ENCODE peak calls at places on chromosomes 13 and 19, in nine cellular contexts. S, F, K, Y, X, H, Z, Q and E are unnamed samples.
A peak's percentile ranks its signal among the peaks of the same experiment; 100 is the strongest.

GRCh38 chr13:114065926-114066774 is 66.3 kb downstream of the RASA3 start:
- DNase-seq in S (no peak), F (no peak), K (peak; percentile 64), Y (no peak), X (no peak), H (no peak), Z (peak; percentile 54), Q (no peak), E (no peak)

GRCh38 chr13:112889351-112890290 is 79.4 kb upstream of the MCF2L start:
- DNase-seq in S (no peak), F (no peak), K (peak; percentile 51), Y (no peak), X (no peak), H (no peak), Z (no peak), Q (no peak), E (no peak)

GRCh38 chr19:571127-571974 is 1.0 kb upstream of the BSG start:
- DNase-seq in S (peak; percentile 43), F (peak; percentile 67), K (peak; percentile 56), Y (peak; percentile 49), X (no peak), H (no peak), Z (peak; percentile 68), Q (peak; percentile 25), E (peak; percentile 38)

GRCh38 chr19:47106819-47107200 is 6.8 kb downstream of the ZC3H4 start:
- DNase-seq in S (no peak), F (no peak), K (no peak), Y (no peak), X (no peak), H (no peak), Z (no peak), Q (no peak), E (no peak)

GRCh38 chr13:51246411-51247298 is 24.5 kb downstream of the FAM124A start:
- DNase-seq in S (no peak), F (peak; percentile 47), K (peak; percentile 68), Y (no peak), X (no peak), H (no peak), Z (peak; percentile 14), Q (no peak), E (peak; percentile 96)

GRCh38 chr13:96294930-96295657 is 205.2 kb downstream of the HS6ST3 start:
- DNase-seq in S (no peak), F (no peak), K (no peak), Y (no peak), X (no peak), H (no peak), Z (no peak), Q (no peak), E (no peak)

GRCh38 chr13:49395416-49396277 is 48.2 kb downstream of the CAB39L start:
- DNase-seq in S (no peak), F (no peak), K (no peak), Y (no peak), X (no peak), H (no peak), Z (no peak), Q (no peak), E (no peak)

GRCh38 chr13:110799246-110800236 is 86.0 kb downstream of the ING1 start:
- DNase-seq in S (no peak), F (no peak), K (no peak), Y (peak; percentile 70), X (peak; percentile 20), H (no peak), Z (no peak), Q (no peak), E (no peak)

GRCh38 chr13:48586591-48587103 is 53.8 kb upstream of the RCBTB2 start:
- DNase-seq in S (peak; percentile 54), F (peak; percentile 59), K (no peak), Y (peak; percentile 51), X (no peak), H (no peak), Z (no peak), Q (no peak), E (peak; percentile 63)

DNA sequence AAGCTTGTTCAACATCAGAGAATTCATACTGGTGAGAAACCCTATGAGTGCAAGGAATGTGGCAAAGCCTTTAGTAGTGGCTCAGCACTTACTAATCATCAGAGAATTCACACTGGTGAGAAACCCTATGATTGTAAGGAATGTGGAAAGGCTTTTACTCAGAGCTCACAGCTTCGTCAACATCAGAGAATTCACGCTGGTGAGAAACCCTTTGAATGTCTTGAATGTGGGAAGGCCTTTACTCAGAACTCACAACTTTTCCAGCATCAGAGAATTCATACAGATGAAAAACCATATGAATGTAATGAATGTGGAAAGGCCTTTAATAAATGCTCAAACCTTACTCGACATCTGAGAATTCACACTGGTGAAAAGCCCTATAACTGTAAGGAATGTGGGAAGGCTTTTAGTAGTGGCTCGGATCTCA is 25.2 kb downstream of the ZNF383 start:
- DNase-seq in S (no peak), F (no peak), K (no peak), Y (no peak), X (no peak), H (no peak), Z (no peak), Q (no peak), E (no peak)
- H3K9me3 ChIP-seq in S (peaks cover 100% of the 10 kb centered on the region), F (peaks cover 100% of the 10 kb centered on the region), K (peaks cover 100% of the 10 kb centered on the region), Y (peaks cover 6% of the 10 kb centered on the region), X (peaks cover 24% of the 10 kb centered on the region), H (peaks cover 91% of the 10 kb centered on the region), Z (peaks cover 96% of the 10 kb centered on the region), Q (peaks cover 30% of the 10 kb centered on the region), E (peaks cover 10% of the 10 kb centered on the region)

GRCh38 chr13:42990147-42990990 is 1.7 kb downstream of the EPSTI1 start:
- DNase-seq in S (no peak), F (no peak), K (no peak), Y (no peak), X (no peak), H (no peak), Z (no peak), Q (no peak), E (no peak)

GRCh38 chr13:42991892-42992584 is at the start of gene EPSTI1:
- DNase-seq in S (peak; percentile 75), F (peak; percentile 26), K (peak; percentile 83), Y (peak; percentile 65), X (peak; percentile 27), H (no peak), Z (peak; percentile 83), Q (no peak), E (peak; percentile 64)

GRCh38 chr13:42994878-42995277 is 2.8 kb upstream of the EPSTI1 start:
- DNase-seq in S (no peak), F (no peak), K (no peak), Y (no peak), X (no peak), H (no peak), Z (no peak), Q (no peak), E (no peak)

GRCh38 chr13:42990991-42991891 is 800 bp downstream of the EPSTI1 start:
- DNase-seq in S (no peak), F (no peak), K (no peak), Y (no peak), X (no peak), H (no peak), Z (no peak), Q (no peak), E (no peak)

GRCh38 chr13:42992585-42993122 is 613 bp upstream of the EPSTI1 start:
- DNase-seq in S (no peak), F (no peak), K (no peak), Y (no peak), X (no peak), H (no peak), Z (no peak), Q (no peak), E (no peak)
- TF ChIP-seq POLR2A in S (no peak), F (no peak), K (no peak), Y (no peak), X (no peak), H (no peak), Z (no peak), Q (no peak), E (no peak)

GRCh38 chr19:5926641-5927438 is 12.8 kb downstream of the CAPS start:
- DNase-seq in S (no peak), F (peak; percentile 57), K (no peak), Y (peak; percentile 62), X (peak; percentile 47), H (no peak), Z (peak; percentile 33), Q (no peak), E (no peak)
- H3K27ac ChIP-seq in S (peak overlapping the region; percentile 64), F (peak overlapping the region; percentile 90), K (peak overlapping the region; percentile 74), Y (no peak overlapping the region), X (peak overlapping the region; percentile 74), H (peak overlapping the region; percentile 76), Z (peak overlapping the region; percentile 82), Q (no peak overlapping the region), E (peak overlapping the region; percentile 45)

DNA sequence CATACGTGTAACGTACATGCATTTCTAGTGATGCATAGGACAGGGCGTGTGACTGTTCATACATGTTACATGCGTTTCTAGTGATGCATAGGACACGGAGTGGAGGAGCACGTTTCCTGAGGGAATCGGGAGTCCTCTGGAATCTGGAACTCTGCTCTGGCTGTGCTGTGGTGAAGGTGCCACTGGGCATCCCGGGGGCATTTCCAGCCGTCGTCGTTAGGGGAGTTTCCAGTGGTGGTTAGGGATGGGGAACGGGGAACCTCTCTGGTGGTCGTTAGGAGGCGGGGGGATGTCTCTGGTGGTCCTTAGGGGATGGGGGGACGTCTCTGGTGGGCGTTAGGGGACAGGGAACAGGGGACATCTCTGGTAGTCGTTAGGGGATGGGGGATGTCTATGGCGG is 209.6 kb upstream of the SOX1 start:
- DNase-seq in S (no peak), F (no peak), K (no peak), Y (no peak), X (no peak), H (no peak), Z (no peak), Q (no peak), E (no peak)
- H3K9me3 ChIP-seq in S (no peaks in the 10 kb centered on the region), F (peaks cover 29% of the 10 kb centered on the region), K (no peaks in the 10 kb centered on the region), Y (no peaks in the 10 kb centered on the region), X (no peaks in the 10 kb centered on the region), H (no peaks in the 10 kb centered on the region), Z (no peaks in the 10 kb centered on the region), Q (no peaks in the 10 kb centered on the region), E (no peaks in the 10 kb centered on the region)

DNA sequence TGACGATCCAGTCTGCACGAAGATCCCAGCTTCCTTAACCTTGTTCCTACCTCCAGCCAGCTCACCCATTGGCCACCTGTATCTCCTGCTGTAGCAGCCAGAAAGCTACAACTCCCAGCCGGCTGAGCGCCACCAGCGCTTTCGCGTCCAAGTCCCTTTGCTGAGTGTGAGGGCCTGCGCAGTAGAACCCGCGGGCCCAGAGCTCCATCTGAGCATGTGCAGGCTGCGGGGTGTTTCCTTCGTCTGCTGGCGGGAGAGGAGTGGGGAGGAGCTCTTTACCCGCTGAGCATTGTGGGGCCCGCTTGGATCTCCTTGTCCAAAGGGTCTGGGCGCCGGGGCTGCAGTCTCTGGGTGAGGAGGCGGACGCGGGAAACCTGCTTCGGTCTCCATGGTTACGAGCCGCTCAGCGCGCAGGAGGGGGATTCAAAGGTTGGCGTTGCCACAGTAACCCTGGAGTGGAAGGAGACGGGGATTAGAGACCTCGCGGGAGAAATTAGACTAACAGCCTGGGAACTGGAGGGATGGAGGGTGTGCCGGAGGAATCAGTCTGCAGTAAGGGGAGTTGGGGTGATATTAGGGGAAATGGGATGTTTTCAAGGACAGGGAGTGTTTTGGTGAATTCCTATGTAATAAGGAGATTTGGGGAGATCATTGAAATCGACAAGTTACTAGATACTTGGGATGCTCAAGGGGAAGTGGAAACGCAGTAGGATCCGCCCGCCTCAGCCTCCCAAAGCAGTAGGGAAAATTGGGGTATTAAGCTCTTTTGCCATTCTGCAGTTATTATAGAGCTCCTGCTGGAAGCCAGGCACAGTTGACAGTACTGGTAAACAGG is 33.5 kb downstream of the ZSWIM9 start:
- DNase-seq in S (peak; percentile 95), F (peak; percentile 90), K (peak; percentile 96), Y (peak; percentile 89), X (peak; percentile 78), H (no peak), Z (peak; percentile 94), Q (peak; percentile 91), E (peak; percentile 95)
- TF ChIP-seq POLR2A in S (peak; percentile 33), F (no peak), K (no peak), Y (no peak), X (no peak), H (no peak), Z (no peak), Q (peak; percentile 92), E (peak; percentile 31)